ENCODE peak calls at places on chromosome 2, in ten cellular contexts. S is IMR-90, J is thoracic aorta, Q is endothelial cell, D is GM12864, U is left lung, F is dorsolateral prefrontal cortex, N is GM12865, K is gastrocnemius medialis, H is CD14-positive monocyte. O is an unnamed sample.

GRCh38 chr2:54767921-54768320 is 44.5 kb downstream of the EML6 start:
- DNase-seq in S (peak; percentile 47), J (no peak), Q (no peak), D (no peak), U (no peak), F (no peak), N (peak; percentile 18), K (no peak), H (no peak), O (no peak)

GRCh38 chr2:238655131-238655860 is 192.6 kb upstream of the TWIST2 start:
- DNase-seq in S (no peak), J (no peak), Q (no peak), D (no peak), U (no peak), F (no peak), N (no peak), K (no peak), H (no peak), O (no peak)

GRCh38 chr2:45120546-45120945 is 111.3 kb upstream of the SIX2 start:
- DNase-seq in S (peak; percentile 6), J (no peak), Q (no peak), D (no peak), U (no peak), F (no peak), N (no peak), K (no peak), H (no peak), O (no peak)

GRCh38 chr2:109260116-109260855 is 131.3 kb downstream of the SH3RF3 start:
- DNase-seq in S (no peak), J (no peak), Q (no peak), D (no peak), U (no peak), F (no peak), N (no peak), K (no peak), H (no peak), O (no peak)

GRCh38 chr2:36708119-36708741 is 11.7 kb downstream of the VIT start:
- DNase-seq in S (peak; percentile 17), J (no peak), Q (no peak), D (no peak), U (no peak), F (no peak), N (no peak), K (peak; percentile 32), H (no peak), O (no peak)

GRCh38 chr2:17966793-17967192 is 88.3 kb downstream of the KCNS3 start:
- DNase-seq in S (no peak), J (no peak), Q (no peak), D (no peak), U (no peak), F (no peak), N (peak; percentile 5), K (no peak), H (no peak), O (no peak)

GRCh38 chr2:67974564-67975430 is 88.0 kb downstream of the C1D start:
- DNase-seq in S (no peak), J (no peak), Q (no peak), D (no peak), U (peak; percentile 64), F (peak; percentile 34), N (no peak), K (no peak), H (peak; percentile 52), O (no peak)

GRCh38 chr2:30481323-30481800 is 34.3 kb downstream of the LCLAT1 start:
- DNase-seq in S (no peak), J (no peak), Q (no peak), D (no peak), U (peak; percentile 56), F (no peak), N (no peak), K (peak; percentile 22), H (no peak), O (no peak)

GRCh38 chr2:205698556-205699282 is 16.4 kb downstream of the NRP2 start:
- DNase-seq in S (peak; percentile 77), J (no peak), Q (no peak), D (no peak), U (no peak), F (no peak), N (no peak), K (no peak), H (peak; percentile 68), O (no peak)

GRCh38 chr2:23513245-23513880 is 128.4 kb downstream of the KLHL29 start:
- DNase-seq in S (no peak), J (no peak), Q (no peak), D (no peak), U (no peak), F (no peak), N (no peak), K (no peak), H (no peak), O (no peak)

GRCh38 chr2:241813080-241813805 is 4.2 kb downstream of the NEU4 start:
- DNase-seq in S (no peak), J (no peak), Q (no peak), D (no peak), U (peak; percentile 35), F (no peak), N (no peak), K (peak; percentile 15), H (peak; percentile 52), O (no peak)

GRCh38 chr2:224837558-224837957 is 121.4 kb upstream of the CCDC195 start:
- DNase-seq in S (peak; percentile 95), J (no peak), Q (no peak), D (no peak), U (no peak), F (no peak), N (no peak), K (no peak), H (no peak), O (no peak)

GRCh38 chr2:63899639-63900038 is 57.9 kb downstream of the UGP2 start:
- DNase-seq in S (no peak), J (no peak), Q (no peak), D (no peak), U (no peak), F (no peak), N (no peak), K (no peak), H (no peak), O (no peak)

GRCh38 chr2:63903003-63903402 is 61.3 kb downstream of the UGP2 start:
- DNase-seq in S (peak; percentile 26), J (no peak), Q (no peak), D (peak; percentile 7), U (no peak), F (no peak), N (peak; percentile 49), K (no peak), H (no peak), O (no peak)

GRCh38 chr2:63902149-63902548 is 60.5 kb downstream of the UGP2 start:
- DNase-seq in S (no peak), J (no peak), Q (no peak), D (no peak), U (no peak), F (no peak), N (no peak), K (no peak), H (no peak), O (no peak)

GRCh38 chr2:63894167-63894566 is 52.5 kb downstream of the UGP2 start:
- DNase-seq in S (no peak), J (no peak), Q (no peak), D (no peak), U (no peak), F (no peak), N (no peak), K (no peak), H (no peak), O (no peak)

GRCh38 chr2:63898839-63899238 is 57.1 kb downstream of the UGP2 start:
- DNase-seq in S (no peak), J (no peak), Q (no peak), D (no peak), U (no peak), F (no peak), N (no peak), K (no peak), H (no peak), O (no peak)
- TF ChIP-seq CTCF in S (no peak), J (no peak), Q (no peak), D (no peak), U (no peak), F (no peak), N (no peak), K (no peak), H (no peak), O (no peak)

DNA sequence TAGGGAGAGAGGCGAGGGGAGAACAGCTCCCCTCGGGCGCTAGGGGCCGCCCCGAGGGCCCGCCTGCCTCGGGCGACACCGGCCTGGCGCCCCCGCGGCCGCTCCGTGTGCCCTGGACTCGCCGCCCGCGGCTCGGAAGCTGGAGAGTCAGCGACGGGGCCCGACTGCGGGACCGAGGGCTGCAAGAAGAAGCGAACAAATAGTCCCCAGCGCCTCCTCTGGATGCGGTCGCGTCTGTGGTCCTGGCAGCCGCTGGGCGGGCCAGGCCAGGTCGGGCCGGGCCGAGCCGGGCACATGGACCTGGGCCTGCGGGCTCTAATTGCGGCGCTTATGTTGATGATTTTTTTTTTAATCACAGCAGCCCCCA is 270 bp upstream of the HOXD9 start:
- DNase-seq in S (no peak), J (no peak), Q (no peak), D (no peak), U (no peak), F (no peak), N (no peak), K (no peak), H (no peak), O (no peak)
- TF ChIP-seq CTCF in S (no peak), J (no peak), Q (no peak), D (no peak), U (no peak), F (no peak), N (no peak), K (no peak), H (no peak), O (peak; percentile 11)

DNA sequence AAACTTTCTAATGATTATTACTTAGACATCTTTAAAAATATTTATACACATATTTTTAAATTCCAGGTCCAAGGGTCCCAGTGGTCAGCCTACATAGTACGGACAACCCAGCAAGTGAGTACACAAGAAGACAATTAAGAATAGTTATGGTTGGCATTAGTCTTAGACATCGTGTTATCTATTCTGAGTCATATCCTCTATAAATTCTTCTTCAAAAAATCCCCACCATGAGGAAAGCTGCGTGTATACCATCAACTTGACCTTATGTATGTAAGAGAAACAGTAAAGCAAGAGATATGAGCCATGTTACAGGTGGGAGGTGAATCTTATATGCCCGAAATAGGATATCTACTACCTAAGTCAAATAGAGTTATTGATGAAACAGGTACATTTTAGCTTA is 1339.8 kb downstream of the DPP10 start:
- DNase-seq in S (no peak), J (no peak), Q (no peak), D (no peak), U (no peak), F (no peak), N (no peak), K (no peak), H (no peak), O (no peak)
- TF ChIP-seq CTCF in S (no peak), J (no peak), Q (no peak), D (no peak), U (no peak), F (no peak), N (no peak), K (no peak), H (no peak), O (no peak)

DNA sequence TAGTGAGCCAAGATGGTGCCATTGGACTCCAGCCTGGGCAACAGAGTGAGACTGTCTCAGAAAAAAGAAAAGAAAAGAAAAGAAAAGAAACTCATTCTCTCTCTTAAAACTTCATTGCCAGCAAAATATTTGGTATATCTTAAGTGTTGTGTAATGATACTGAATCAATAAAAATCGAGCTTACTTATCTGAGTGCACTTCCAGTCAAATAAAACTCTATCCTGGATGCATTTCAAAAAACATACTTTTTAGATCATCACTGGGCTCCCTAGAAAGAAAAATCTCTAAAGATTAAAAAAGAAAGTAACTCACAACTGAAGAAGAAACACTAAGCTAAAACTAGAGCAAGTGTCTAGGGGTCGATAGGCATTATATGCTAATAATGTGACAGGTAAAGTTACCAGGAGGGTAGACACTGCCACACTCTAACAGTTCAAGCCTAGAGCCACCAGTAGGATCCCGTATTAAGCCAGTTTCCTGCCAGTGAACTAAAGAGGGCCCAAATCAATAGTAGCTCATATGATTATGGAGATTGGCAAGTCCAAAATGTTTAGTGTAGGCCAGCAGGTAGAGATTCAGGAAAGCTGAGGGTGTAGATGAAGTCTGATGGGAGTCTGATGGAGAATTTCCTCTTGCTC is 242.1 kb upstream of the CYRIA start:
- DNase-seq in S (no peak), J (no peak), Q (no peak), D (no peak), U (no peak), F (no peak), N (no peak), K (no peak), H (no peak), O (no peak)
- TF ChIP-seq CTCF in S (no peak), J (no peak), Q (no peak), D (no peak), U (no peak), F (no peak), N (no peak), K (no peak), H (no peak), O (no peak)